ENCODE peak calls at places on chromosomes 16 and 17, in five cellular contexts. G is activated T-helper 1 cell treated with Interleukin-2 at 50 U/mL for 16 hours, U is dorsolateral prefrontal cortex, H is GM10248, Z is sciatic nerve. N is an unnamed sample.

GRCh38 chr17:63700528-63701441 is 860 bp upstream of the LIMD2 start:
- DNase-seq in G (peak), U (peak), H (peak), Z (peak), N (peak)

GRCh38 chr17:81305051-81305630 is 10.0 kb upstream of the SLC38A10 start:
- DNase-seq in G (no peak), U (no peak), H (no peak), Z (no peak), N (no peak)

GRCh38 chr17:32725697-32726096 is 151.2 kb downstream of the MYO1D start:
- DNase-seq in G (no peak), U (no peak), H (no peak), Z (no peak), N (no peak)

GRCh38 chr16:29775742-29776408 is 2.2 kb upstream of the ZG16 start:
- DNase-seq in G (no peak), U (no peak), H (no peak), Z (no peak), N (no peak)

GRCh38 chr17:45705123-45706009 is 78.8 kb upstream of the CRHR1 start:
- DNase-seq in G (no peak), U (no peak), H (no peak), Z (no peak), N (no peak)

GRCh38 chr16:28863929-28864886 is 565 bp downstream of the SH2B1 start:
- DNase-seq in G (no peak), U (no peak), H (no peak), Z (no peak), N (no peak)

GRCh38 chr17:74199306-74200092 is 4.0 kb upstream of the RPL38 start:
- DNase-seq in G (peak), U (peak), H (peak), Z (peak), N (peak)

GRCh38 chr16:54431041-54431996 is 144.7 kb upstream of the IRX3 start:
- DNase-seq in G (no peak), U (no peak), H (no peak), Z (no peak), N (no peak)

GRCh38 chr17:32763855-32764439 is 113.0 kb downstream of the MYO1D start:
- DNase-seq in G (no peak), U (no peak), H (no peak), Z (no peak), N (no peak)

GRCh38 chr17:41917192-41917591 is 1.6 kb downstream of the ACLY start:
- DNase-seq in G (no peak), U (no peak), H (no peak), Z (no peak), N (no peak)

GRCh38 chr17:4221899-4222659 is 41.7 kb downstream of the ANKFY1 start:
- DNase-seq in G (no peak), U (no peak), H (no peak), Z (no peak), N (no peak)